ENCODE peak calls at places on chromosomes 6 and 20, in six cellular contexts. N, C, U, E, B and Y are unnamed samples.

GRCh38 chr20:18624948-18625347 is 37.1 kb downstream of the DTD1 start:
- DNase-seq in N (no peak), C (no peak), U (no peak), E (no peak), B (no peak), Y (no peak)

GRCh38 chr6:12233693-12234551 is 56.2 kb upstream of the EDN1 start:
- DNase-seq in N (peak), C (peak), U (peak), E (peak), B (peak), Y (peak)

GRCh38 chr20:56752274-56752673 is 123.2 kb downstream of the TFAP2C start:
- DNase-seq in N (no peak), C (no peak), U (no peak), E (peak), B (no peak), Y (no peak)

GRCh38 chr20:37071481-37071911 is 24.3 kb downstream of the RBL1 start:
- DNase-seq in N (peak), C (peak), U (no peak), E (peak), B (no peak), Y (no peak)

GRCh38 chr6:126805861-126806260 is 312.6 kb upstream of the RSPO3 start:
- DNase-seq in N (no peak), C (no peak), U (no peak), E (no peak), B (no peak), Y (no peak)

GRCh38 chr6:52707963-52708680 is 37.2 kb downstream of the TMEM14A start:
- DNase-seq in N (no peak), C (no peak), U (no peak), E (no peak), B (no peak), Y (no peak)

GRCh38 chr20:45817652-45818194 is 5.3 kb downstream of the UBE2C start:
- DNase-seq in N (peak), C (peak), U (no peak), E (peak), B (no peak), Y (no peak)

GRCh38 chr6:156980515-156980914 is 203.3 kb downstream of the ARID1B start:
- DNase-seq in N (no peak), C (peak), U (peak), E (no peak), B (no peak), Y (no peak)

GRCh38 chr6:38310061-38310460 is 329.7 kb downstream of the BTBD9 start:
- DNase-seq in N (no peak), C (peak), U (no peak), E (no peak), B (no peak), Y (no peak)

GRCh38 chr6:74735304-74735703 is 470.5 kb downstream of the COL12A1 start:
- DNase-seq in N (peak), C (no peak), U (no peak), E (peak), B (no peak), Y (no peak)

GRCh38 chr6:37205189-37205996 is 35.4 kb downstream of the PIM1 start:
- DNase-seq in N (no peak), C (no peak), U (no peak), E (no peak), B (no peak), Y (no peak)

GRCh38 chr6:111625511-111626331 is 20.0 kb upstream of the TRAF3IP2 start:
- DNase-seq in N (peak), C (peak), U (no peak), E (peak), B (no peak), Y (no peak)

GRCh38 chr20:5870462-5871021 is 79.8 kb downstream of the TRMT6 start:
- DNase-seq in N (no peak), C (no peak), U (no peak), E (peak), B (no peak), Y (no peak)

GRCh38 chr20:47346172-47346571 is 10.3 kb downstream of the ZMYND8 start:
- DNase-seq in N (no peak), C (no peak), U (no peak), E (no peak), B (no peak), Y (no peak)

GRCh38 chr6:105804436-105804835 is 281.7 kb upstream of the PRDM1 start:
- DNase-seq in N (peak), C (no peak), U (no peak), E (peak), B (no peak), Y (no peak)

GRCh38 chr20:45946149-45946970 is 11.9 kb downstream of the PCIF1 start:
- DNase-seq in N (no peak), C (no peak), U (no peak), E (peak), B (no peak), Y (no peak)

GRCh38 chr20:32079655-32080109 is 27.6 kb downstream of the HCK start:
- DNase-seq in N (no peak), C (peak), U (peak), E (no peak), B (no peak), Y (no peak)

GRCh38 chr6:165552248-165552736 is 110.7 kb downstream of the PDE10A start:
- DNase-seq in N (no peak), C (peak), U (no peak), E (no peak), B (no peak), Y (no peak)

GRCh38 chr20:38833154-38833856 is 27.8 kb downstream of the PPP1R16B start:
- DNase-seq in N (no peak), C (no peak), U (no peak), E (no peak), B (no peak), Y (no peak)

GRCh38 chr20:57499676-57500075 is 25.3 kb downstream of the CTCFL start:
- DNase-seq in N (no peak), C (no peak), U (no peak), E (no peak), B (no peak), Y (no peak)

GRCh38 chr6:84260926-84261325 is 33.5 kb upstream of the CEP162 start:
- DNase-seq in N (no peak), C (no peak), U (no peak), E (no peak), B (no peak), Y (no peak)

GRCh38 chr20:57724610-57725405 is 15.0 kb upstream of the PMEPA1 start:
- DNase-seq in N (no peak), C (no peak), U (no peak), E (no peak), B (no peak), Y (no peak)

GRCh38 chr6:90222724-90223198 is 73.9 kb downstream of the BACH2 start:
- DNase-seq in N (peak), C (peak), U (no peak), E (peak), B (no peak), Y (no peak)

GRCh38 chr20:58550661-58551060 is 35.5 kb upstream of the APCDD1L start:
- DNase-seq in N (peak), C (no peak), U (peak), E (peak), B (no peak), Y (no peak)

GRCh38 chr6:26104457-26105108 is 17.4 kb downstream of the HFE start:
- DNase-seq in N (no peak), C (peak), U (peak), E (no peak), B (no peak), Y (no peak)

GRCh38 chr6:110039996-110040383 is 61.9 kb downstream of the GPR6 start:
- DNase-seq in N (peak), C (peak), U (peak), E (peak), B (no peak), Y (no peak)

GRCh38 chr6:153167026-153167891 is 36.2 kb upstream of the RGS17 start:
- DNase-seq in N (peak), C (peak), U (no peak), E (peak), B (no peak), Y (no peak)

GRCh38 chr6:16991981-16992629 is 109.7 kb upstream of the STMND1 start:
- DNase-seq in N (no peak), C (no peak), U (no peak), E (no peak), B (no peak), Y (no peak)

GRCh38 chr6:2852514-2852855 is 10.8 kb upstream of the SERPINB1 start:
- DNase-seq in N (no peak), C (no peak), U (no peak), E (no peak), B (no peak), Y (no peak)

GRCh38 chr6:45956663-45957062 is 59.0 kb downstream of the CLIC5 start:
- DNase-seq in N (no peak), C (no peak), U (no peak), E (no peak), B (no peak), Y (no peak)

GRCh38 chr6:166032366-166033171 is 135.1 kb downstream of the TBXT start:
- DNase-seq in N (peak), C (peak), U (peak), E (peak), B (no peak), Y (no peak)

GRCh38 chr6:159213401-159213800 is 44.2 kb downstream of the FNDC1 start:
- DNase-seq in N (no peak), C (no peak), U (no peak), E (no peak), B (no peak), Y (no peak)

GRCh38 chr20:10603971-10604864 is 69.6 kb downstream of the JAG1 start:
- DNase-seq in N (peak), C (no peak), U (no peak), E (peak), B (no peak), Y (peak)

GRCh38 chr20:61134286-61135035 is 117.6 kb upstream of the CDH4 start:
- DNase-seq in N (no peak), C (no peak), U (no peak), E (no peak), B (no peak), Y (no peak)

GRCh38 chr6:140311146-140311545 is 936.7 kb upstream of the CITED2 start:
- DNase-seq in N (peak), C (no peak), U (no peak), E (no peak), B (no peak), Y (no peak)

GRCh38 chr6:140318408-140318807 is 944.0 kb upstream of the CITED2 start:
- DNase-seq in N (no peak), C (no peak), U (no peak), E (peak), B (no peak), Y (no peak)

GRCh38 chr6:140316966-140317365 is 942.5 kb upstream of the CITED2 start:
- DNase-seq in N (no peak), C (no peak), U (no peak), E (no peak), B (no peak), Y (no peak)

GRCh38 chr6:140317957-140318356 is 943.5 kb upstream of the CITED2 start:
- DNase-seq in N (no peak), C (no peak), U (no peak), E (no peak), B (no peak), Y (no peak)

GRCh38 chr6:140314675-140315074 is 940.2 kb upstream of the CITED2 start:
- DNase-seq in N (no peak), C (no peak), U (no peak), E (no peak), B (no peak), Y (no peak)
- H2BK15ac ChIP-seq in N (no peak), C (no peak), U (no peak), E (no peak), B (no peak), Y (no peak)

GRCh38 chr6:170444056-170444505 is 109.0 kb downstream of the PSMB1 start:
- DNase-seq in N (no peak), C (no peak), U (peak), E (no peak), B (no peak), Y (no peak)

GRCh38 chr6:170443151-170443662 is 109.9 kb downstream of the PSMB1 start:
- DNase-seq in N (no peak), C (peak), U (peak), E (no peak), B (no peak), Y (no peak)

GRCh38 chr6:170445984-170446383 is 107.1 kb downstream of the PSMB1 start:
- DNase-seq in N (no peak), C (no peak), U (no peak), E (no peak), B (no peak), Y (no peak)

GRCh38 chr6:170445487-170445886 is 107.6 kb downstream of the PSMB1 start:
- DNase-seq in N (no peak), C (no peak), U (no peak), E (no peak), B (no peak), Y (no peak)

DNA sequence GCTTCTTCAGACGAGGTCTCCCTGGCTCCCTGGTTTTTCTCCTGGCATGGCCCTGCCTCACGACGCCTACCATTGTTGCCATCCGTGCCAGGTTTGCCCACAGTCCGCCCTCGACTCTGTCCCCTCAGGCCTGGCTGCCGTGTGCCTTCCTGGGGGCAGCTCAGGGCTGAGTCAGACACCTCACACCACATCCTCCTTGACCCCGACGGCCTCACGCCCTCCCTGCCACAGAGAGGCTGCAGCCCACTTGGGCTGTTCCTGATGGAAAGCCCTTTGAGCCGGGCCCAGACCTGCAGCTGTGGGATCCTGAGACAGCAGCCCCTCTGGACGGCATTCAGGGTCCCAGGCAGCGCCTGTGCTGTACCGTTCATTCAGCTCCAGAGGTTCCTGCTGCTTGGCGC is 108.3 kb downstream of the PSMB1 start:
- DNase-seq in N (no peak), C (no peak), U (no peak), E (no peak), B (no peak), Y (no peak)
- H2BK15ac ChIP-seq in N (no peak), C (no peak), U (no peak), E (no peak), B (no peak), Y (peak)

DNA sequence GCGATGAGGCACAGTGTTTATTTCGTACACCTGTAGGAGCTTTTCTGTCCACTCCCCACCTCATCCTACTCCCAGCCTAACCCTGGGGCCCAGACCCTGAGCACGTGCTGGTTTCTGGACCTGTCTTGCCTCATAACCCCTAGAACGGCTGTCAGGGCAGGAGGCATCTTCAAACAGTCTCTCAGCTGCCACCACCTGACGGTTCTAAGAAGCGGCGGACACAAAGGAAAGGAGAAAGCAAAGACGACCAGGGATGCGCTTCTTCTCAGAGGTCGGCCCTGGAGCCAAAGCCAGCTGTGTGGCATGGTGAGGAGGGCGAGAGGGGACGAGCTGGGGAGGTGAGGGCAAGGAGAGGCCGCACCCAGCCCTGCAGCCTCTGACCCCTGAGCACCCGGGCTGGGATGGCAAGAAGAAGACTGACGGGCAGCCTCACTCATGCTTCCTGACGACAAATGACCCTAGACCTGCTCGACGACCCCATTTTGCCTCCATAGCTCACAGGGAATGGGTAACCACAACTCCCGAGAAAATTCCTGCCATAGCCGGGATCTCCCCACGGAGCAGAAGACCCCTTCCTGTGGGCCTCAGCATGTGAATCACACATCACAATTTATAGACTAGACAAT is 62.1 kb downstream of the WDR27 start:
- DNase-seq in N (no peak), C (no peak), U (no peak), E (no peak), B (no peak), Y (no peak)
- H2BK15ac ChIP-seq in N (no peak), C (no peak), U (no peak), E (no peak), B (no peak), Y (no peak)

GRCh38 chr6:24506814-24507520 is 12.2 kb downstream of the ALDH5A1 start:
- DNase-seq in N (no peak), C (no peak), U (no peak), E (no peak), B (no peak), Y (no peak)
- H2BK15ac ChIP-seq in N (no peak), C (no peak), U (no peak), E (no peak), B (no peak), Y (no peak)

GRCh38 chr6:117911660-117912059 is 4.6 kb downstream of the SLC35F1 start:
- DNase-seq in N (no peak), C (no peak), U (no peak), E (no peak), B (no peak), Y (no peak)
- H2BK15ac ChIP-seq in N (no peak), C (no peak), U (no peak), E (no peak), B (no peak), Y (no peak)

GRCh38 chr6:15101130-15101529 is 144.7 kb upstream of the JARID2 start:
- DNase-seq in N (no peak), C (no peak), U (no peak), E (no peak), B (no peak), Y (no peak)

GRCh38 chr6:15096894-15097837 is 148.7 kb upstream of the JARID2 start:
- DNase-seq in N (peak), C (no peak), U (no peak), E (no peak), B (no peak), Y (no peak)
- H2BK15ac ChIP-seq in N (no peak), C (no peak), U (no peak), E (no peak), B (no peak), Y (no peak)

DNA sequence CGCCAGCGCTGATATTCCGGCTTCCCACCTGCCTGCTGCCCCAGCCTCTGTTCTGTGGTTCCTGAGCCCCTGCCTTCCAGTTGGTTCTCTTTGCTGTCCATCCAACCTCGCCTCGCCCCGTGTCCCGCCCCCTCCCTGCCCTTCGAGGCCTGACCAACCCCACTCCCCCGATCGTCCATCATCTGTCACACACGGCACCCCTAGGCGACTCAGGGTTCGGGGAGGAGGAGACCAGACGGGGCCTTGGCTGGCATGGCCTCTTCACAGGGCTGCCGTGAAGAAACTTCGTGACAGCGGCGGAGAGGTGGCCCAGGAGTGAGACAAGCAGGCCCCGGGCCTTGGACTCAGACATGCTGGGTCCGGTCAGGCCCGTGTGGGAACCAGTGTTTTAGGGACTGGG is 226.1 kb downstream of the QKI start:
- DNase-seq in N (no peak), C (no peak), U (no peak), E (no peak), B (no peak), Y (no peak)
- H2BK15ac ChIP-seq in N (no peak), C (no peak), U (no peak), E (no peak), B (no peak), Y (no peak)